ENCODE peak calls at places on chromosomes 12 and 14, in six cellular contexts. One of them, this sample, is unnamed.

GRCh38 chr12:15699886-15700285 is 89.3 kb downstream of the EPS8 start:
- DNase-seq in coronary artery: no peak
- DNase-seq in stimulated activated CD4-positive, alpha-beta T cell treated with anti-CD3 and anti-CD28 coated beads, Interleukin-15, amount 100 ng/mL, for 24 hours: no peak
- DNase-seq in colonic mucosa: no peak
- DNase-seq in NCI-H1417: no peak
- DNase-seq in bronchial epithelial cell: no peak
- DNase-seq in this sample: no peak

GRCh38 chr12:39772708-39773665 is 153.4 kb upstream of the ABCD2 start:
- DNase-seq in NCI-H1417: no peak
- DNase-seq in bronchial epithelial cell: no peak
- DNase-seq in colonic mucosa: no peak
- DNase-seq in coronary artery: no peak
- DNase-seq in stimulated activated CD4-positive, alpha-beta T cell treated with anti-CD3 and anti-CD28 coated beads, Interleukin-15, amount 100 ng/mL, for 24 hours: no peak
- DNase-seq in this sample: no peak

GRCh38 chr12:81585787-81586186 is 173.4 kb downstream of the PPFIA2 start:
- DNase-seq in bronchial epithelial cell: no peak
- DNase-seq in colonic mucosa: no peak
- DNase-seq in stimulated activated CD4-positive, alpha-beta T cell treated with anti-CD3 and anti-CD28 coated beads, Interleukin-15, amount 100 ng/mL, for 24 hours: no peak
- DNase-seq in NCI-H1417: no peak
- DNase-seq in coronary artery: no peak
- DNase-seq in this sample: no peak

GRCh38 chr12:25808604-25809003 is 149.9 kb upstream of the RASSF8 start:
- DNase-seq in colonic mucosa: no peak
- DNase-seq in stimulated activated CD4-positive, alpha-beta T cell treated with anti-CD3 and anti-CD28 coated beads, Interleukin-15, amount 100 ng/mL, for 24 hours: no peak
- DNase-seq in NCI-H1417: no peak
- DNase-seq in bronchial epithelial cell: no peak
- DNase-seq in coronary artery: no peak
- DNase-seq in this sample: no peak

GRCh38 chr14:75523771-75524171 is 1.5 kb downstream of the BATF start:
- DNase-seq in colonic mucosa: no peak
- DNase-seq in coronary artery: no peak
- DNase-seq in NCI-H1417: no peak
- DNase-seq in stimulated activated CD4-positive, alpha-beta T cell treated with anti-CD3 and anti-CD28 coated beads, Interleukin-15, amount 100 ng/mL, for 24 hours: peak; percentile 68
- DNase-seq in bronchial epithelial cell: peak; percentile 44
- DNase-seq in this sample: no peak

GRCh38 chr12:129717438-129717837 is 186.4 kb downstream of the TMEM132D start:
- DNase-seq in NCI-H1417: no peak
- DNase-seq in colonic mucosa: no peak
- DNase-seq in stimulated activated CD4-positive, alpha-beta T cell treated with anti-CD3 and anti-CD28 coated beads, Interleukin-15, amount 100 ng/mL, for 24 hours: no peak
- DNase-seq in bronchial epithelial cell: no peak
- DNase-seq in coronary artery: no peak
- DNase-seq in this sample: no peak

GRCh38 chr14:74241611-74242005 is 2.4 kb downstream of the VSX2 start:
- DNase-seq in coronary artery: no peak
- DNase-seq in stimulated activated CD4-positive, alpha-beta T cell treated with anti-CD3 and anti-CD28 coated beads, Interleukin-15, amount 100 ng/mL, for 24 hours: no peak
- DNase-seq in colonic mucosa: no peak
- DNase-seq in NCI-H1417: no peak
- DNase-seq in bronchial epithelial cell: no peak
- DNase-seq in this sample: no peak

GRCh38 chr12:95118138-95118787 is 44.8 kb upstream of the NR2C1 start:
- DNase-seq in colonic mucosa: no peak
- DNase-seq in NCI-H1417: no peak
- DNase-seq in bronchial epithelial cell: peak; percentile 97
- DNase-seq in stimulated activated CD4-positive, alpha-beta T cell treated with anti-CD3 and anti-CD28 coated beads, Interleukin-15, amount 100 ng/mL, for 24 hours: no peak
- DNase-seq in coronary artery: no peak
- DNase-seq in this sample: no peak

GRCh38 chr14:77076118-77076631 is 21.9 kb upstream of the CIPC start:
- DNase-seq in bronchial epithelial cell: no peak
- DNase-seq in stimulated activated CD4-positive, alpha-beta T cell treated with anti-CD3 and anti-CD28 coated beads, Interleukin-15, amount 100 ng/mL, for 24 hours: no peak
- DNase-seq in colonic mucosa: no peak
- DNase-seq in NCI-H1417: no peak
- DNase-seq in coronary artery: peak; percentile 93
- DNase-seq in this sample: no peak

GRCh38 chr12:70822431-70822830 is 98.1 kb downstream of the PTPRR start:
- DNase-seq in stimulated activated CD4-positive, alpha-beta T cell treated with anti-CD3 and anti-CD28 coated beads, Interleukin-15, amount 100 ng/mL, for 24 hours: no peak
- DNase-seq in colonic mucosa: no peak
- DNase-seq in NCI-H1417: no peak
- DNase-seq in coronary artery: no peak
- DNase-seq in bronchial epithelial cell: no peak
- DNase-seq in this sample: no peak

This sample was measured in COR-L47.